ENCODE peak calls at places on chromosomes 16 and 17, in seven cellular contexts. U is kidney epithelial cell, E is OCI-LY7, J is MG63, H is lower leg skin, L is fibroblast of pulmonary artery, M is A673. I is an unnamed sample.
A peak's percentile ranks its signal among the peaks of the same experiment; 100 is the strongest.

GRCh38 chr16:83952940-83953795 is at the start of gene OSGIN1:
- DNase-seq in H (peak; percentile 99), U (peak; percentile 70), M (peak; percentile 86), E (peak; percentile 33), J (peak; percentile 88), L (peak; percentile 96), I (peak; percentile 92)

GRCh38 chr17:31085563-31085962 is 9.2 kb upstream of the NF1 start:
- DNase-seq in M (no peak), L (peak; percentile 81), U (no peak), J (peak; percentile 46), E (no peak), H (no peak), I (peak; percentile 84)

GRCh38 chr17:18262641-18263040 is 2.2 kb downstream of the MIEF2 start:
- DNase-seq in M (no peak), J (no peak), U (no peak), H (no peak), E (no peak), L (no peak), I (no peak)

GRCh38 chr17:83196088-83196765 is 116.8 kb downstream of the METRNL start:
- DNase-seq in H (no peak), M (no peak), E (no peak), U (no peak), L (peak; percentile 24), J (peak; percentile 93), I (peak; percentile 92)

GRCh38 chr16:15897834-15898254 is 9.4 kb upstream of the CEP20 start:
- DNase-seq in E (peak; percentile 51), H (peak; percentile 14), U (no peak), L (no peak), M (no peak), J (peak; percentile 36), I (peak; percentile 82)

GRCh38 chr17:3667366-3668278 is 756 bp downstream of the TAX1BP3 start:
- DNase-seq in M (peak; percentile 80), H (peak; percentile 97), J (peak; percentile 88), E (no peak), L (peak; percentile 93), U (peak; percentile 54), I (peak; percentile 83)

GRCh38 chr17:82330322-82331239 is 3.0 kb downstream of the SECTM1 start:
- DNase-seq in H (no peak), U (peak; percentile 31), J (peak; percentile 83), L (peak; percentile 81), M (peak; percentile 64), E (peak; percentile 63), I (peak; percentile 60)

GRCh38 chr16:88702364-88703210 is 3.6 kb downstream of the RNF166 start:
- DNase-seq in M (no peak), E (peak; percentile 32), U (no peak), J (no peak), L (no peak), H (no peak), I (no peak)

GRCh38 chr17:50469005-50469605 is 425 bp upstream of the CHAD start:
- DNase-seq in E (no peak), U (no peak), H (no peak), L (no peak), J (no peak), M (no peak), I (no peak)

GRCh38 chr16:25691519-25692091 is at the start of gene HS3ST4:
- DNase-seq in H (no peak), M (peak; percentile 85), J (no peak), U (no peak), E (no peak), L (no peak), I (no peak)

GRCh38 chr17:76506408-76507328 is 5.4 kb upstream of the RHBDF2 start:
- DNase-seq in H (peak; percentile 97), M (peak; percentile 82), E (peak; percentile 90), L (peak; percentile 68), J (peak; percentile 62), U (no peak), I (peak; percentile 59)

GRCh38 chr17:27471321-27472269 is 15.3 kb downstream of the KSR1 start:
- DNase-seq in E (no peak), L (no peak), H (no peak), J (no peak), U (peak; percentile 89), M (no peak), I (peak; percentile 21)

GRCh38 chr17:35104844-35105450 is 14.7 kb downstream of the RAD51D start:
- DNase-seq in H (no peak), L (no peak), E (no peak), J (no peak), U (no peak), M (no peak), I (no peak)

GRCh38 chr16:24834459-24835335 is 11.1 kb upstream of the SLC5A11 start:
- DNase-seq in M (peak; percentile 54), J (peak; percentile 34), L (peak; percentile 59), U (no peak), H (no peak), E (peak; percentile 38), I (peak; percentile 53)

GRCh38 chr17:58344047-58344790 is 7.8 kb downstream of the SUPT4H1 start:
- DNase-seq in L (peak; percentile 29), M (no peak), H (no peak), J (no peak), E (peak; percentile 95), U (no peak), I (no peak)

GRCh38 chr17:58340623-58340876 is 11.5 kb downstream of the SUPT4H1 start:
- DNase-seq in U (no peak), M (no peak), J (no peak), E (no peak), H (no peak), L (no peak), I (no peak)

GRCh38 chr17:58343131-58343530 is 8.9 kb downstream of the SUPT4H1 start:
- DNase-seq in U (no peak), H (no peak), M (no peak), J (no peak), E (no peak), L (no peak), I (no peak)

GRCh38 chr17:58339775-58340622 is 11.4 kb upstream of the TSPOAP1 start:
- DNase-seq in H (no peak), L (no peak), E (peak; percentile 42), M (no peak), U (no peak), J (no peak), I (no peak)

DNA sequence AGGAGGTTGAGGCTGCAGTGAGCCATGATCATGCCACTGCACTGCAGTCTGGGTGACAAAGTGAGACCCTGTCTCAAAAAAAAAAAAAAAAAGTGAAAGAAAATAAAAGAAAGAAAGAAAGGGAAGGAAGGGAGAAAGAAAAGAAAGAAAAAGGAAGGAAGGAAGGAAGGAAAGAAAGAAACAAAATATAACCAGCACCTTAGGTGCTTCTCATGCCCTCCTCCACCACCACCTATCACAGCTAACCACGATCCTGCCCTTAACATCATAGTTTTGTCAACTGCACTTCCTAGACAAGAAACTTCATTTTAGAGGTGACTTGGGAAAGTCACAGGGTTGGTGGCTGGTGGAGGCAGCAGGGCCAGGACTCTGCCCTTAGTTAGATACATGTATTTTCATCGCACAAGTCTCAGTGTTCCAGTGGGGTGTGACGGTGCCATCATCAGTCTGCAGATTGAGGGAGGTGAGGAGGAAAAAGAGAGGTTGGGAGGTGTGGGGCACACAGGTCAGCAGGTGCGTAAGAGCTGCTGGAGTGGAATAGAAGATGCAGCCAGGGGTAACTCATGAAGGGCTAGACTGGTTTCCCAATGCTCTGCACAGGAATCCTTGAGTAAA is 10.0 kb downstream of the SUPT4H1 start:
- DNase-seq in L (no peak), J (no peak), M (no peak), E (peak; percentile 37), U (no peak), H (no peak), I (no peak)
- H3K4me3 ChIP-seq in L (no peak overlapping the region), J (no peak overlapping the region), M (no peak overlapping the region), E (peak overlapping the region; percentile 63), U (no peak overlapping the region), H (no peak overlapping the region), I (no peak overlapping the region)

DNA sequence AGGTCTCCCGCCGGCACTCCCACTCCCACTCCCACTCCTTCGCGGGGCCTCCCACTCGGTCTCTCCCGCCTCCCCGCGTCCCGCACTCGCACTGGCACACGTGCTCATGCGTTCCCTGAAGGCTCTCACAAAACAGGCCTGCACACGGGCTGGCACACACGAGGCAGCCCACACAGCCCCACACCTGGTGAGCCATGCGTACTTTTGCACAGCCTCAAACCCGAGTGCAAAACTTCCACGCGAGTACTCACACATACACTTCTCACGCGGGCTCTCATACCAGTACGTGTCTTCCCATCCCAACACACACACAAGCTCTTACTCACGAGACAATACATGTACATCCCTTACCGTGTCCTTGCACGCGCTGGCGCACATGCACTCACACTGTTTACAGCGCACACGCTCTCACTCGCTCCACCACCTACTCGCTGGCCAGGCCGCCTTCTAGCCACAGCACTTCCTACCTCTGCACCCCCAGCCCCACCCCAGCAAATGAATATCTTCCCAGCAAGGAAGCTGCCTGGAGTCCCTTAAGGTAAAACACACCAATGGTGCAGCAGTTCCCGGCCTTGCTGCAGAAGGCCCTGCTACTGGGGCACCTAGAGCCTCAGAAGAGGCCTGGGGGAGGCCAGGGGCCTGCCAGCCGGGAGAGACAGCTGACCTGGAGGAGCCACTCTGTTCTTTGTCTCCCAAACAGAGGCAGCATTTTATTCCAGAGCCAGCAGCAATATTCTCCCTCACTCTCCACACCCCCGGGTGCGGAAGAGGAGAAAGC is 533 bp upstream of the KIFC3 start:
- DNase-seq in E (no peak), H (no peak), L (peak; percentile 46), M (no peak), U (no peak), J (no peak), I (peak; percentile 16)
- H3K4me3 ChIP-seq in E (no peak overlapping the region), H (peak overlapping the region; percentile 7), L (peak overlapping the region; percentile 29), M (peak overlapping the region; percentile 68), U (peak overlapping the region; percentile 16), J (peak overlapping the region; percentile 29), I (peak overlapping the region; percentile 35)

GRCh38 chr17:13993106-13993505 is 76.2 kb upstream of the COX10 start:
- DNase-seq in M (no peak), L (no peak), J (no peak), E (no peak), U (no peak), H (no peak), I (no peak)
- H3K4me3 ChIP-seq in M (no peak overlapping the region), L (no peak overlapping the region), J (no peak overlapping the region), E (no peak overlapping the region), U (no peak overlapping the region), H (no peak overlapping the region), I (no peak overlapping the region)

GRCh38 chr16:87575027-87575804 is 27.1 kb upstream of the JPH3 start:
- DNase-seq in J (no peak), L (no peak), M (no peak), H (no peak), E (no peak), U (no peak), I (no peak)

GRCh38 chr16:87572959-87573358 is 29.3 kb upstream of the JPH3 start:
- DNase-seq in M (no peak), U (no peak), L (no peak), E (no peak), J (no peak), H (no peak), I (no peak)

GRCh38 chr16:87579691-87580090 is 22.6 kb upstream of the JPH3 start:
- DNase-seq in J (no peak), L (no peak), U (no peak), E (no peak), H (no peak), M (no peak), I (no peak)

GRCh38 chr16:87578531-87578930 is 23.8 kb upstream of the JPH3 start:
- DNase-seq in L (no peak), J (no peak), E (no peak), M (no peak), U (no peak), H (no peak), I (no peak)

DNA sequence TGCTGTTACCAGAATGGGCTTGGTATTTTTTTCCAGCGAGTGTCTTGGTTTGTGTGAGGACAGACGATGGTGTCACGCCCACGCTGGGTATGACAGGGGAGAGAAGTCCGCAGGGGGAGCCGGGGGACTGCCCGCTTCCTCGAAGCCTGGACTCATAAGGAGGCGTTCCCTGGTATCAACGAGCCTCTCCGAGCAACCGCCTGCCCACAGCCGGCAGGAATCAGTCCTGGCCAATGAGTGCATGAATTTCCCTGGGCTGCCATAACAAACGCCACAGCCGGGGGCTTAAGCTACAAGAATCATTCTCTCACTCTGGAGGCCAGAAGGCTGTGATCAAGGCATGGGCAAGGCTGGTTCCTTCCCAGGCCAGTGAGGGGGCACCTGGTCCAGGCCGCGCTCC is 26.1 kb upstream of the JPH3 start:
- DNase-seq in E (no peak), L (no peak), M (no peak), H (no peak), J (no peak), U (no peak), I (no peak)
- H3K4me3 ChIP-seq in E (no peak overlapping the region), L (no peak overlapping the region), M (no peak overlapping the region), H (no peak overlapping the region), J (no peak overlapping the region), U (no peak overlapping the region), I (no peak overlapping the region)